ENCODE peak calls at places on chromosomes 11 and 22, in seven cellular contexts. One of them, this sample, is unnamed.

GRCh38 chr22:25448435-25449051 is 115.9 kb upstream of the GRK3 start:
- DNase-seq in activated naive CD4-positive, alpha-beta T cell: no peak
- DNase-seq in fibroblast of the conjunctiva: no peak
- DNase-seq in caudate nucleus: no peak
- DNase-seq in activated T-cell treated with anti-CD3 and anti-CD28 coated beads, Interleukin-2, amount 50 U/mL, for 24 hours: peak; percentile 34
- DNase-seq in LoVo: no peak
- DNase-seq in B cell: peak; percentile 50
- DNase-seq in this sample: no peak

GRCh38 chr11:122505304-122506006 is 150.1 kb upstream of the UBASH3B start:
- DNase-seq in activated naive CD4-positive, alpha-beta T cell: peak; percentile 2
- DNase-seq in fibroblast of the conjunctiva: peak; percentile 94
- DNase-seq in caudate nucleus: peak; percentile 70
- DNase-seq in activated T-cell treated with anti-CD3 and anti-CD28 coated beads, Interleukin-2, amount 50 U/mL, for 24 hours: peak; percentile 53
- DNase-seq in LoVo: peak; percentile 61
- DNase-seq in B cell: peak; percentile 9
- DNase-seq in this sample: peak; percentile 67

GRCh38 chr11:59560290-59560701 is 49.0 kb downstream of the OR4D9 start:
- DNase-seq in activated naive CD4-positive, alpha-beta T cell: peak; percentile 39
- DNase-seq in fibroblast of the conjunctiva: peak; percentile 66
- DNase-seq in caudate nucleus: peak; percentile 76
- DNase-seq in activated T-cell treated with anti-CD3 and anti-CD28 coated beads, Interleukin-2, amount 50 U/mL, for 24 hours: peak; percentile 80
- DNase-seq in LoVo: peak; percentile 52
- DNase-seq in B cell: no peak
- DNase-seq in this sample: peak; percentile 54

GRCh38 chr22:30251661-30252226 is 5.2 kb upstream of the LIF start:
- DNase-seq in activated naive CD4-positive, alpha-beta T cell: no peak
- DNase-seq in fibroblast of the conjunctiva: no peak
- DNase-seq in caudate nucleus: no peak
- DNase-seq in activated T-cell treated with anti-CD3 and anti-CD28 coated beads, Interleukin-2, amount 50 U/mL, for 24 hours: no peak
- DNase-seq in LoVo: no peak
- DNase-seq in B cell: no peak
- DNase-seq in this sample: no peak

GRCh38 chr11:47355283-47356128 is 3.0 kb upstream of the MYBPC3 start:
- DNase-seq in activated naive CD4-positive, alpha-beta T cell: no peak
- DNase-seq in fibroblast of the conjunctiva: peak; percentile 88
- DNase-seq in caudate nucleus: peak; percentile 83
- DNase-seq in activated T-cell treated with anti-CD3 and anti-CD28 coated beads, Interleukin-2, amount 50 U/mL, for 24 hours: no peak
- DNase-seq in LoVo: peak; percentile 95
- DNase-seq in B cell: no peak
- DNase-seq in this sample: peak; percentile 95

GRCh38 chr11:100903284-100903683 is 216.2 kb downstream of the ARHGAP42 start:
- DNase-seq in activated naive CD4-positive, alpha-beta T cell: no peak
- DNase-seq in fibroblast of the conjunctiva: no peak
- DNase-seq in caudate nucleus: no peak
- DNase-seq in activated T-cell treated with anti-CD3 and anti-CD28 coated beads, Interleukin-2, amount 50 U/mL, for 24 hours: no peak
- DNase-seq in LoVo: no peak
- DNase-seq in B cell: no peak
- DNase-seq in this sample: no peak

GRCh38 chr11:27254744-27255446 is 108.1 kb downstream of the CCDC34 start:
- DNase-seq in activated naive CD4-positive, alpha-beta T cell: no peak
- DNase-seq in fibroblast of the conjunctiva: no peak
- DNase-seq in caudate nucleus: no peak
- DNase-seq in activated T-cell treated with anti-CD3 and anti-CD28 coated beads, Interleukin-2, amount 50 U/mL, for 24 hours: no peak
- DNase-seq in LoVo: no peak
- DNase-seq in B cell: no peak
- DNase-seq in this sample: no peak

GRCh38 chr11:5123802-5124521 is 14.2 kb downstream of the OR52A5 start:
- DNase-seq in activated naive CD4-positive, alpha-beta T cell: no peak
- DNase-seq in fibroblast of the conjunctiva: peak; percentile 70
- DNase-seq in caudate nucleus: peak; percentile 27
- DNase-seq in activated T-cell treated with anti-CD3 and anti-CD28 coated beads, Interleukin-2, amount 50 U/mL, for 24 hours: peak; percentile 46
- DNase-seq in LoVo: peak; percentile 55
- DNase-seq in B cell: no peak
- DNase-seq in this sample: peak; percentile 24

GRCh38 chr11:62665630-62666258 is 632 bp downstream of the CSKMT start:
- DNase-seq in activated naive CD4-positive, alpha-beta T cell: peak; percentile 25
- DNase-seq in fibroblast of the conjunctiva: no peak
- DNase-seq in caudate nucleus: peak; percentile 48
- DNase-seq in activated T-cell treated with anti-CD3 and anti-CD28 coated beads, Interleukin-2, amount 50 U/mL, for 24 hours: peak; percentile 79
- DNase-seq in LoVo: no peak
- DNase-seq in B cell: peak; percentile 59
- DNase-seq in this sample: no peak

GRCh38 chr11:65498042-65498726 is 661 bp upstream of the MALAT1 start:
- DNase-seq in activated naive CD4-positive, alpha-beta T cell: no peak
- DNase-seq in fibroblast of the conjunctiva: no peak
- DNase-seq in caudate nucleus: no peak
- DNase-seq in activated T-cell treated with anti-CD3 and anti-CD28 coated beads, Interleukin-2, amount 50 U/mL, for 24 hours: peak; percentile 80
- DNase-seq in LoVo: peak; percentile 60
- DNase-seq in B cell: no peak
- DNase-seq in this sample: peak; percentile 80

GRCh38 chr11:124174001-124174400 is 9.1 kb upstream of the OR10D3 start:
- DNase-seq in activated naive CD4-positive, alpha-beta T cell: no peak
- DNase-seq in fibroblast of the conjunctiva: peak; percentile 52
- DNase-seq in caudate nucleus: no peak
- DNase-seq in activated T-cell treated with anti-CD3 and anti-CD28 coated beads, Interleukin-2, amount 50 U/mL, for 24 hours: no peak
- DNase-seq in LoVo: no peak
- DNase-seq in B cell: no peak
- DNase-seq in this sample: no peak

GRCh38 chr11:93905384-93905783 is 55.0 kb upstream of the VSTM5 start:
- DNase-seq in activated naive CD4-positive, alpha-beta T cell: no peak
- DNase-seq in fibroblast of the conjunctiva: peak; percentile 23
- DNase-seq in caudate nucleus: no peak
- DNase-seq in activated T-cell treated with anti-CD3 and anti-CD28 coated beads, Interleukin-2, amount 50 U/mL, for 24 hours: no peak
- DNase-seq in LoVo: peak; percentile 15
- DNase-seq in B cell: no peak
- DNase-seq in this sample: no peak

GRCh38 chr11:74035264-74035663 is 26.4 kb upstream of the UCP3 start:
- DNase-seq in activated naive CD4-positive, alpha-beta T cell: no peak
- DNase-seq in fibroblast of the conjunctiva: no peak
- DNase-seq in caudate nucleus: no peak
- DNase-seq in activated T-cell treated with anti-CD3 and anti-CD28 coated beads, Interleukin-2, amount 50 U/mL, for 24 hours: no peak
- DNase-seq in LoVo: no peak
- DNase-seq in B cell: no peak
- DNase-seq in this sample: no peak

GRCh38 chr22:46055176-46055850 is 78.4 kb upstream of the WNT7B start:
- DNase-seq in activated naive CD4-positive, alpha-beta T cell: no peak
- DNase-seq in fibroblast of the conjunctiva: no peak
- DNase-seq in caudate nucleus: no peak
- DNase-seq in activated T-cell treated with anti-CD3 and anti-CD28 coated beads, Interleukin-2, amount 50 U/mL, for 24 hours: peak; percentile 46
- DNase-seq in LoVo: no peak
- DNase-seq in B cell: no peak
- DNase-seq in this sample: no peak

GRCh38 chr11:94457118-94458029 is 36.3 kb downstream of the MRE11 start:
- DNase-seq in activated naive CD4-positive, alpha-beta T cell: no peak
- DNase-seq in fibroblast of the conjunctiva: no peak
- DNase-seq in caudate nucleus: no peak
- DNase-seq in activated T-cell treated with anti-CD3 and anti-CD28 coated beads, Interleukin-2, amount 50 U/mL, for 24 hours: no peak
- DNase-seq in LoVo: no peak
- DNase-seq in B cell: no peak
- DNase-seq in this sample: no peak

GRCh38 chr11:63099555-63099954 is 44.5 kb downstream of the SLC22A24 start:
- DNase-seq in activated naive CD4-positive, alpha-beta T cell: no peak
- DNase-seq in fibroblast of the conjunctiva: no peak
- DNase-seq in caudate nucleus: no peak
- DNase-seq in activated T-cell treated with anti-CD3 and anti-CD28 coated beads, Interleukin-2, amount 50 U/mL, for 24 hours: no peak
- DNase-seq in LoVo: no peak
- DNase-seq in B cell: no peak
- DNase-seq in this sample: no peak

GRCh38 chr11:58741127-58741526 is 9.4 kb upstream of the GLYAT start:
- DNase-seq in activated naive CD4-positive, alpha-beta T cell: no peak
- DNase-seq in fibroblast of the conjunctiva: no peak
- DNase-seq in caudate nucleus: no peak
- DNase-seq in activated T-cell treated with anti-CD3 and anti-CD28 coated beads, Interleukin-2, amount 50 U/mL, for 24 hours: no peak
- DNase-seq in LoVo: no peak
- DNase-seq in B cell: no peak
- DNase-seq in this sample: no peak

GRCh38 chr11:122746050-122746478 is 90.5 kb downstream of the UBASH3B start:
- DNase-seq in activated naive CD4-positive, alpha-beta T cell: no peak
- DNase-seq in fibroblast of the conjunctiva: no peak
- DNase-seq in caudate nucleus: no peak
- DNase-seq in activated T-cell treated with anti-CD3 and anti-CD28 coated beads, Interleukin-2, amount 50 U/mL, for 24 hours: peak; percentile 57
- DNase-seq in LoVo: no peak
- DNase-seq in B cell: peak; percentile 76
- DNase-seq in this sample: no peak

GRCh38 chr22:35739642-35740041 is 22.0 kb downstream of the APOL5 start:
- DNase-seq in activated naive CD4-positive, alpha-beta T cell: no peak
- DNase-seq in fibroblast of the conjunctiva: no peak
- DNase-seq in caudate nucleus: no peak
- DNase-seq in activated T-cell treated with anti-CD3 and anti-CD28 coated beads, Interleukin-2, amount 50 U/mL, for 24 hours: no peak
- DNase-seq in LoVo: no peak
- DNase-seq in B cell: no peak
- DNase-seq in this sample: no peak

This sample was measured in Peyer's patch.